ENCODE peak calls at places on chromosomes 5 and 9, in nine cellular contexts. One of them, this sample, is unnamed.

GRCh38 chr5:1118231-1118698 is 6.4 kb upstream of the SLC12A7 start:
- DNase-seq in iris pigment epithelial cell: peak; percentile 64
- DNase-seq in iPS-NIHi11: no peak
- DNase-seq in COR-L47: peak; percentile 74
- DNase-seq in endothelial cell: no peak
- DNase-seq in activated T-helper 1 cell treated with Interleukin-2 at 50 U/mL for 16 hours: no peak
- DNase-seq in globus pallidus: no peak
- DNase-seq in Right ventricle myocardium inferior: no peak
- DNase-seq in activated naive CD8-positive, alpha-beta T cell treated with anti-CD3 and anti-CD28 coated beads, Interleukin-2, amount 50 U/mL, for 24 hours: no peak
- DNase-seq in this sample: no peak

GRCh38 chr9:77793909-77794308 is 145.8 kb upstream of the GNA14 start:
- DNase-seq in endothelial cell: no peak
- DNase-seq in COR-L47: no peak
- DNase-seq in activated T-helper 1 cell treated with Interleukin-2 at 50 U/mL for 16 hours: no peak
- DNase-seq in globus pallidus: peak; percentile 87
- DNase-seq in activated naive CD8-positive, alpha-beta T cell treated with anti-CD3 and anti-CD28 coated beads, Interleukin-2, amount 50 U/mL, for 24 hours: no peak
- DNase-seq in iPS-NIHi11: no peak
- DNase-seq in Right ventricle myocardium inferior: no peak
- DNase-seq in iris pigment epithelial cell: peak; percentile 39
- DNase-seq in this sample: no peak

GRCh38 chr5:35478856-35479682 is 138.6 kb upstream of the SPEF2 start:
- DNase-seq in COR-L47: no peak
- DNase-seq in iris pigment epithelial cell: peak; percentile 38
- DNase-seq in Right ventricle myocardium inferior: no peak
- DNase-seq in globus pallidus: peak; percentile 3
- DNase-seq in activated naive CD8-positive, alpha-beta T cell treated with anti-CD3 and anti-CD28 coated beads, Interleukin-2, amount 50 U/mL, for 24 hours: no peak
- DNase-seq in endothelial cell: no peak
- DNase-seq in iPS-NIHi11: no peak
- DNase-seq in activated T-helper 1 cell treated with Interleukin-2 at 50 U/mL for 16 hours: no peak
- DNase-seq in this sample: no peak

GRCh38 chr9:116286287-116286686 is 132.7 kb downstream of the PAPPA start:
- DNase-seq in iris pigment epithelial cell: no peak
- DNase-seq in Right ventricle myocardium inferior: no peak
- DNase-seq in globus pallidus: no peak
- DNase-seq in activated T-helper 1 cell treated with Interleukin-2 at 50 U/mL for 16 hours: no peak
- DNase-seq in iPS-NIHi11: peak; percentile 47
- DNase-seq in COR-L47: peak; percentile 82
- DNase-seq in endothelial cell: no peak
- DNase-seq in activated naive CD8-positive, alpha-beta T cell treated with anti-CD3 and anti-CD28 coated beads, Interleukin-2, amount 50 U/mL, for 24 hours: no peak
- DNase-seq in this sample: no peak

GRCh38 chr5:171639966-171640365 is 145.7 kb upstream of the SMIM23 start:
- DNase-seq in Right ventricle myocardium inferior: no peak
- DNase-seq in activated naive CD8-positive, alpha-beta T cell treated with anti-CD3 and anti-CD28 coated beads, Interleukin-2, amount 50 U/mL, for 24 hours: no peak
- DNase-seq in iris pigment epithelial cell: peak; percentile 20
- DNase-seq in globus pallidus: no peak
- DNase-seq in iPS-NIHi11: no peak
- DNase-seq in activated T-helper 1 cell treated with Interleukin-2 at 50 U/mL for 16 hours: no peak
- DNase-seq in endothelial cell: no peak
- DNase-seq in COR-L47: no peak
- DNase-seq in this sample: no peak

GRCh38 chr5:52950686-52951085 is 38.5 kb upstream of the ITGA2 start:
- DNase-seq in COR-L47: no peak
- DNase-seq in Right ventricle myocardium inferior: no peak
- DNase-seq in activated T-helper 1 cell treated with Interleukin-2 at 50 U/mL for 16 hours: no peak
- DNase-seq in iPS-NIHi11: no peak
- DNase-seq in endothelial cell: no peak
- DNase-seq in iris pigment epithelial cell: no peak
- DNase-seq in globus pallidus: no peak
- DNase-seq in activated naive CD8-positive, alpha-beta T cell treated with anti-CD3 and anti-CD28 coated beads, Interleukin-2, amount 50 U/mL, for 24 hours: no peak
- DNase-seq in this sample: no peak

GRCh38 chr9:93826209-93826608 is 128.9 kb downstream of the BARX1 start:
- DNase-seq in activated naive CD8-positive, alpha-beta T cell treated with anti-CD3 and anti-CD28 coated beads, Interleukin-2, amount 50 U/mL, for 24 hours: peak; percentile 64
- DNase-seq in globus pallidus: no peak
- DNase-seq in activated T-helper 1 cell treated with Interleukin-2 at 50 U/mL for 16 hours: peak; percentile 17
- DNase-seq in endothelial cell: peak; percentile 42
- DNase-seq in COR-L47: no peak
- DNase-seq in iPS-NIHi11: peak; percentile 74
- DNase-seq in iris pigment epithelial cell: no peak
- DNase-seq in Right ventricle myocardium inferior: no peak
- DNase-seq in this sample: no peak

GRCh38 chr5:122291000-122291592 is 20.9 kb upstream of the SNCAIP start:
- DNase-seq in endothelial cell: no peak
- DNase-seq in Right ventricle myocardium inferior: no peak
- DNase-seq in globus pallidus: no peak
- DNase-seq in activated naive CD8-positive, alpha-beta T cell treated with anti-CD3 and anti-CD28 coated beads, Interleukin-2, amount 50 U/mL, for 24 hours: no peak
- DNase-seq in COR-L47: no peak
- DNase-seq in iPS-NIHi11: peak; percentile 6
- DNase-seq in activated T-helper 1 cell treated with Interleukin-2 at 50 U/mL for 16 hours: no peak
- DNase-seq in iris pigment epithelial cell: no peak
- DNase-seq in this sample: no peak

GRCh38 chr9:129336130-129336528 is 158.1 kb upstream of the IER5L start:
- DNase-seq in endothelial cell: no peak
- DNase-seq in activated T-helper 1 cell treated with Interleukin-2 at 50 U/mL for 16 hours: no peak
- DNase-seq in iris pigment epithelial cell: peak; percentile 83
- DNase-seq in iPS-NIHi11: no peak
- DNase-seq in Right ventricle myocardium inferior: no peak
- DNase-seq in activated naive CD8-positive, alpha-beta T cell treated with anti-CD3 and anti-CD28 coated beads, Interleukin-2, amount 50 U/mL, for 24 hours: no peak
- DNase-seq in COR-L47: no peak
- DNase-seq in globus pallidus: no peak
- DNase-seq in this sample: no peak

GRCh38 chr9:120714846-120715231 is 569 bp upstream of the MEGF9 start:
- DNase-seq in endothelial cell: no peak
- DNase-seq in iPS-NIHi11: no peak
- DNase-seq in Right ventricle myocardium inferior: no peak
- DNase-seq in activated T-helper 1 cell treated with Interleukin-2 at 50 U/mL for 16 hours: no peak
- DNase-seq in activated naive CD8-positive, alpha-beta T cell treated with anti-CD3 and anti-CD28 coated beads, Interleukin-2, amount 50 U/mL, for 24 hours: no peak
- DNase-seq in COR-L47: no peak
- DNase-seq in iris pigment epithelial cell: no peak
- DNase-seq in globus pallidus: no peak
- DNase-seq in this sample: no peak

GRCh38 chr5:110865400-110866094 is 126.7 kb downstream of the SLC25A46 start:
- DNase-seq in activated T-helper 1 cell treated with Interleukin-2 at 50 U/mL for 16 hours: no peak
- DNase-seq in COR-L47: no peak
- DNase-seq in activated naive CD8-positive, alpha-beta T cell treated with anti-CD3 and anti-CD28 coated beads, Interleukin-2, amount 50 U/mL, for 24 hours: peak; percentile 2
- DNase-seq in endothelial cell: peak; percentile 65
- DNase-seq in iPS-NIHi11: peak; percentile 76
- DNase-seq in globus pallidus: no peak
- DNase-seq in Right ventricle myocardium inferior: no peak
- DNase-seq in iris pigment epithelial cell: peak; percentile 55
- DNase-seq in this sample: no peak

GRCh38 chr9:27473135-27473534 is 51.0 kb upstream of the IFNK start:
- DNase-seq in Right ventricle myocardium inferior: no peak
- DNase-seq in iPS-NIHi11: no peak
- DNase-seq in activated naive CD8-positive, alpha-beta T cell treated with anti-CD3 and anti-CD28 coated beads, Interleukin-2, amount 50 U/mL, for 24 hours: no peak
- DNase-seq in COR-L47: no peak
- DNase-seq in iris pigment epithelial cell: peak; percentile 23
- DNase-seq in globus pallidus: peak; percentile 67
- DNase-seq in activated T-helper 1 cell treated with Interleukin-2 at 50 U/mL for 16 hours: no peak
- DNase-seq in endothelial cell: no peak
- DNase-seq in this sample: no peak

GRCh38 chr5:157559301-157559700 is 16.3 kb downstream of the ADAM19 start:
- DNase-seq in COR-L47: no peak
- DNase-seq in activated naive CD8-positive, alpha-beta T cell treated with anti-CD3 and anti-CD28 coated beads, Interleukin-2, amount 50 U/mL, for 24 hours: no peak
- DNase-seq in endothelial cell: no peak
- DNase-seq in globus pallidus: no peak
- DNase-seq in iPS-NIHi11: no peak
- DNase-seq in activated T-helper 1 cell treated with Interleukin-2 at 50 U/mL for 16 hours: no peak
- DNase-seq in Right ventricle myocardium inferior: no peak
- DNase-seq in iris pigment epithelial cell: peak; percentile 76
- DNase-seq in this sample: no peak

GRCh38 chr5:59357421-59357977 is 536.0 kb downstream of the PDE4D start:
- DNase-seq in iris pigment epithelial cell: peak; percentile 88
- DNase-seq in globus pallidus: no peak
- DNase-seq in activated T-helper 1 cell treated with Interleukin-2 at 50 U/mL for 16 hours: no peak
- DNase-seq in Right ventricle myocardium inferior: no peak
- DNase-seq in COR-L47: no peak
- DNase-seq in activated naive CD8-positive, alpha-beta T cell treated with anti-CD3 and anti-CD28 coated beads, Interleukin-2, amount 50 U/mL, for 24 hours: no peak
- DNase-seq in iPS-NIHi11: no peak
- DNase-seq in endothelial cell: no peak
- DNase-seq in this sample: no peak

GRCh38 chr5:91178461-91178860 is 204.7 kb downstream of the ARRDC3 start:
- DNase-seq in Right ventricle myocardium inferior: no peak
- DNase-seq in iPS-NIHi11: no peak
- DNase-seq in iris pigment epithelial cell: peak; percentile 89
- DNase-seq in activated T-helper 1 cell treated with Interleukin-2 at 50 U/mL for 16 hours: no peak
- DNase-seq in endothelial cell: no peak
- DNase-seq in COR-L47: no peak
- DNase-seq in activated naive CD8-positive, alpha-beta T cell treated with anti-CD3 and anti-CD28 coated beads, Interleukin-2, amount 50 U/mL, for 24 hours: no peak
- DNase-seq in globus pallidus: no peak
- DNase-seq in this sample: no peak

GRCh38 chr5:80707645-80708044 is 52.9 kb upstream of the DHFR start:
- DNase-seq in activated T-helper 1 cell treated with Interleukin-2 at 50 U/mL for 16 hours: no peak
- DNase-seq in endothelial cell: no peak
- DNase-seq in activated naive CD8-positive, alpha-beta T cell treated with anti-CD3 and anti-CD28 coated beads, Interleukin-2, amount 50 U/mL, for 24 hours: no peak
- DNase-seq in Right ventricle myocardium inferior: no peak
- DNase-seq in globus pallidus: no peak
- DNase-seq in iPS-NIHi11: no peak
- DNase-seq in iris pigment epithelial cell: no peak
- DNase-seq in COR-L47: no peak
- DNase-seq in this sample: no peak

GRCh38 chr9:109742759-109743388 is 37.1 kb upstream of the PALM2AKAP2 start:
- DNase-seq in activated T-helper 1 cell treated with Interleukin-2 at 50 U/mL for 16 hours: no peak
- DNase-seq in COR-L47: no peak
- DNase-seq in Right ventricle myocardium inferior: peak; percentile 74
- DNase-seq in iris pigment epithelial cell: no peak
- DNase-seq in iPS-NIHi11: peak; percentile 46
- DNase-seq in globus pallidus: no peak
- DNase-seq in endothelial cell: no peak
- DNase-seq in activated naive CD8-positive, alpha-beta T cell treated with anti-CD3 and anti-CD28 coated beads, Interleukin-2, amount 50 U/mL, for 24 hours: no peak
- DNase-seq in this sample: no peak

GRCh38 chr5:7434937-7435336 is 39.0 kb downstream of the ADCY2 start:
- DNase-seq in COR-L47: no peak
- DNase-seq in endothelial cell: no peak
- DNase-seq in iPS-NIHi11: no peak
- DNase-seq in iris pigment epithelial cell: no peak
- DNase-seq in activated naive CD8-positive, alpha-beta T cell treated with anti-CD3 and anti-CD28 coated beads, Interleukin-2, amount 50 U/mL, for 24 hours: no peak
- DNase-seq in globus pallidus: no peak
- DNase-seq in activated T-helper 1 cell treated with Interleukin-2 at 50 U/mL for 16 hours: no peak
- DNase-seq in Right ventricle myocardium inferior: no peak
- DNase-seq in this sample: no peak

GRCh38 chr5:57817001-57817453 is 334.4 kb upstream of the ACTBL2 start:
- DNase-seq in activated T-helper 1 cell treated with Interleukin-2 at 50 U/mL for 16 hours: no peak
- DNase-seq in activated naive CD8-positive, alpha-beta T cell treated with anti-CD3 and anti-CD28 coated beads, Interleukin-2, amount 50 U/mL, for 24 hours: no peak
- DNase-seq in iris pigment epithelial cell: peak; percentile 52
- DNase-seq in COR-L47: no peak
- DNase-seq in endothelial cell: no peak
- DNase-seq in iPS-NIHi11: no peak
- DNase-seq in Right ventricle myocardium inferior: no peak
- DNase-seq in globus pallidus: no peak
- DNase-seq in this sample: no peak

GRCh38 chr5:20972419-20972925 is 984.5 kb upstream of the CDH18 start:
- DNase-seq in activated T-helper 1 cell treated with Interleukin-2 at 50 U/mL for 16 hours: no peak
- DNase-seq in Right ventricle myocardium inferior: peak; percentile 65
- DNase-seq in iPS-NIHi11: peak; percentile 17
- DNase-seq in endothelial cell: peak; percentile 7
- DNase-seq in activated naive CD8-positive, alpha-beta T cell treated with anti-CD3 and anti-CD28 coated beads, Interleukin-2, amount 50 U/mL, for 24 hours: no peak
- DNase-seq in iris pigment epithelial cell: peak; percentile 24
- DNase-seq in globus pallidus: peak; percentile 66
- DNase-seq in COR-L47: peak; percentile 81
- DNase-seq in this sample: no peak

GRCh38 chr5:143471041-143471509 is 67.6 kb upstream of the NR3C1 start:
- DNase-seq in endothelial cell: no peak
- DNase-seq in iPS-NIHi11: no peak
- DNase-seq in activated naive CD8-positive, alpha-beta T cell treated with anti-CD3 and anti-CD28 coated beads, Interleukin-2, amount 50 U/mL, for 24 hours: no peak
- DNase-seq in COR-L47: no peak
- DNase-seq in iris pigment epithelial cell: peak; percentile 69
- DNase-seq in Right ventricle myocardium inferior: no peak
- DNase-seq in globus pallidus: no peak
- DNase-seq in activated T-helper 1 cell treated with Interleukin-2 at 50 U/mL for 16 hours: no peak
- DNase-seq in this sample: no peak

GRCh38 chr5:91296691-91297143 is 86.4 kb downstream of the ARRDC3 start:
- DNase-seq in Right ventricle myocardium inferior: peak; percentile 86
- DNase-seq in iPS-NIHi11: no peak
- DNase-seq in COR-L47: no peak
- DNase-seq in endothelial cell: no peak
- DNase-seq in activated naive CD8-positive, alpha-beta T cell treated with anti-CD3 and anti-CD28 coated beads, Interleukin-2, amount 50 U/mL, for 24 hours: no peak
- DNase-seq in globus pallidus: no peak
- DNase-seq in iris pigment epithelial cell: no peak
- DNase-seq in activated T-helper 1 cell treated with Interleukin-2 at 50 U/mL for 16 hours: no peak
- DNase-seq in this sample: no peak

GRCh38 chr5:131224387-131225191 is 39.3 kb upstream of the CDC42SE2 start:
- DNase-seq in COR-L47: no peak
- DNase-seq in globus pallidus: peak; percentile 47
- DNase-seq in activated naive CD8-positive, alpha-beta T cell treated with anti-CD3 and anti-CD28 coated beads, Interleukin-2, amount 50 U/mL, for 24 hours: no peak
- DNase-seq in iris pigment epithelial cell: peak; percentile 14
- DNase-seq in iPS-NIHi11: no peak
- DNase-seq in Right ventricle myocardium inferior: no peak
- DNase-seq in activated T-helper 1 cell treated with Interleukin-2 at 50 U/mL for 16 hours: no peak
- DNase-seq in endothelial cell: no peak
- DNase-seq in this sample: peak; percentile 96